ENCODE peak calls at places on chromosomes 4 and X, in eight cellular contexts. P, R, N, I, Q, A, E and M are unnamed samples.

GRCh38 chrX:30618160-30618765 is 35.0 kb upstream of the GK start:
- DNase-seq in P (no peak), Q (no peak), N (no peak), I (no peak), R (no peak), E (no peak), A (no peak), M (no peak)

GRCh38 chrX:9665113-9665512 is 100.5 kb downstream of the GPR143 start:
- DNase-seq in I (no peak), E (no peak), A (no peak), P (no peak), Q (no peak), N (no peak), R (no peak), M (no peak)

GRCh38 chr4:114980932-114981693 is 132.3 kb downstream of the NDST4 start:
- DNase-seq in A (no peak), P (no peak), I (no peak), R (no peak), Q (no peak), E (no peak), N (no peak), M (no peak)

GRCh38 chr4:147916351-147916750 is 184.5 kb downstream of the ARHGAP10 start:
- DNase-seq in Q (no peak), I (no peak), R (no peak), P (no peak), N (no peak), E (no peak), A (no peak), M (no peak)

GRCh38 chr4:123043793-123044425 is 121.5 kb upstream of the NUDT6 start:
- DNase-seq in A (no peak), E (no peak), Q (no peak), I (no peak), R (no peak), P (no peak), N (no peak), M (no peak)

GRCh38 chr4:98387345-98388017 is 126.3 kb downstream of the RAP1GDS1 start:
- DNase-seq in I (no peak), Q (no peak), A (no peak), P (no peak), E (no peak), N (no peak), R (no peak), M (no peak)

GRCh38 chrX:16087081-16087480 is 36.3 kb upstream of the GRPR start:
- DNase-seq in A (no peak), E (no peak), N (no peak), P (no peak), Q (no peak), I (no peak), R (no peak), M (peak)

GRCh38 chr4:113499166-113499565 is 262.4 kb downstream of the CAMK2D start:
- DNase-seq in E (no peak), Q (no peak), A (no peak), R (no peak), I (no peak), P (no peak), N (no peak), M (no peak)

GRCh38 chr4:109078724-109079123 is 223.7 kb downstream of the COL25A1 start:
- DNase-seq in N (no peak), P (no peak), E (peak), A (no peak), R (no peak), I (peak), Q (no peak), M (no peak)

GRCh38 chr4:10079951-10080873 is 36.4 kb downstream of the WDR1 start:
- DNase-seq in E (no peak), Q (no peak), P (no peak), I (no peak), N (no peak), A (peak), R (peak), M (peak)

GRCh38 chr4:109548655-109549054 is 11.4 kb upstream of the MCUB start:
- DNase-seq in N (peak), R (no peak), A (no peak), Q (no peak), P (no peak), E (no peak), I (peak), M (no peak)

GRCh38 chr4:95572304-95572991 is 23.7 kb upstream of the UNC5C start:
- DNase-seq in R (no peak), Q (no peak), P (no peak), I (no peak), A (peak), N (peak), E (peak), M (peak)

GRCh38 chr4:42560465-42560864 is 96.4 kb downstream of the ATP8A1 start:
- DNase-seq in E (no peak), Q (no peak), P (no peak), R (no peak), A (no peak), N (no peak), I (no peak), M (no peak)

GRCh38 chr4:71944956-71945355 is 86.8 kb upstream of the NPFFR2 start:
- DNase-seq in A (no peak), N (no peak), E (no peak), P (no peak), I (peak), R (no peak), Q (no peak), M (no peak)

GRCh38 chr4:152643153-152644035 is 36.4 kb downstream of the TMEM154 start:
- DNase-seq in N (no peak), R (no peak), I (no peak), Q (no peak), E (no peak), A (no peak), P (no peak), M (no peak)

GRCh38 chr4:108693211-108693610 is 42.8 kb downstream of the OSTC start:
- DNase-seq in N (no peak), E (no peak), A (no peak), P (no peak), I (no peak), Q (no peak), R (no peak), M (no peak)

GRCh38 chr4:166315721-166316467 is 442.9 kb downstream of the TLL1 start:
- DNase-seq in A (no peak), Q (no peak), R (no peak), N (no peak), P (no peak), E (no peak), I (no peak), M (no peak)

GRCh38 chr4:147311956-147312355 is 168.9 kb upstream of the EDNRA start:
- DNase-seq in N (no peak), R (no peak), Q (no peak), P (no peak), I (no peak), E (no peak), A (no peak), M (no peak)

GRCh38 chr4:111500871-111501270 is 644.4 kb upstream of the FAM241A start:
- DNase-seq in P (no peak), A (no peak), I (no peak), N (no peak), R (no peak), Q (no peak), E (no peak), M (no peak)

GRCh38 chrX:40006025-40007017 is 91.4 kb downstream of the BCOR start:
- DNase-seq in Q (no peak), P (peak), N (peak), E (no peak), A (peak), I (no peak), R (peak), M (peak)

GRCh38 chr4:4794421-4794820 is 65.0 kb upstream of the MSX1 start:
- DNase-seq in P (no peak), N (no peak), A (no peak), E (no peak), I (no peak), R (no peak), Q (no peak), M (no peak)

GRCh38 chr4:1792832-1793495 is at the start of gene FGFR3:
- DNase-seq in Q (peak), A (peak), N (peak), E (no peak), R (no peak), P (no peak), I (no peak), M (peak)

GRCh38 chrX:63652086-63652775 is 132.8 kb downstream of the ARHGEF9 start:
- DNase-seq in R (no peak), E (no peak), I (peak), Q (no peak), A (no peak), N (no peak), P (no peak), M (no peak)

GRCh38 chr4:74334636-74335035 is 26.4 kb downstream of the EPGN start:
- DNase-seq in N (no peak), E (no peak), I (no peak), P (no peak), A (no peak), Q (no peak), R (no peak), M (no peak)

GRCh38 chrX:67780694-67781109 is 236.9 kb downstream of the AR start:
- DNase-seq in N (peak), R (peak), E (peak), P (peak), A (peak), I (peak), Q (no peak), M (peak)

GRCh38 chrX:101348452-101349222 is at the start of gene TIMM8A:
- DNase-seq in Q (peak), E (peak), N (peak), R (peak), I (peak), A (peak), P (peak), M (peak)

GRCh38 chr4:57763070-57763469 is 652.9 kb upstream of the IGFBP7 start:
- DNase-seq in N (no peak), P (no peak), Q (no peak), A (no peak), R (no peak), I (no peak), E (no peak), M (no peak)

GRCh38 chr4:186092296-186092695 is 12.2 kb upstream of the FAM149A start:
- DNase-seq in N (no peak), P (no peak), I (no peak), A (no peak), R (no peak), Q (no peak), E (no peak), M (no peak)

GRCh38 chr4:28254003-28254402 is 1393.4 kb downstream of the STIM2 start:
- DNase-seq in I (no peak), A (no peak), E (no peak), Q (no peak), P (no peak), N (no peak), R (no peak), M (no peak)

GRCh38 chr4:52914051-52914605 is 52.0 kb downstream of the RASL11B start:
- DNase-seq in Q (no peak), I (peak), N (no peak), A (no peak), P (no peak), E (no peak), R (no peak), M (peak)

DNA sequence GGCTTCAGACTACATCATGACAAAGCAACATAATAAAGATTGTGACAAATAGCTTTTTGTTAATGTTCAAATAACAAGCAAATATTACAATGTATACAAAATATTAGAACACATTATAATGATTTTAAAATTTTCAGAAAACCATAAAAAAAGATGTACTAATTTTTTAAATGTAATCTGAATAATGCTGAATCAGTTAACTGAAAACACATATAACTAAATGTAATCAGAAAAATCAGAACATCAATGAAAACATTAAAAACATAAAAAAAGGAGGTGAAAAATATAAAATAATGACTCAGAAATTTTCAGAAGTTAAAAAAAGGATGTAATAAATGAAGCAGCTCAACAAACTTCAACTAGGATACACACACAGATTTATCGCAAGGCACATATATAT is 53.5 kb downstream of the ZNF721 start:
- DNase-seq in A (no peak), R (no peak), P (no peak), Q (no peak), I (no peak), E (no peak), N (no peak), M (no peak)
- H3K4me3 ChIP-seq in A (no peak), R (no peak), P (no peak), Q (no peak), I (no peak), E (no peak), N (no peak), M (no peak)

DNA sequence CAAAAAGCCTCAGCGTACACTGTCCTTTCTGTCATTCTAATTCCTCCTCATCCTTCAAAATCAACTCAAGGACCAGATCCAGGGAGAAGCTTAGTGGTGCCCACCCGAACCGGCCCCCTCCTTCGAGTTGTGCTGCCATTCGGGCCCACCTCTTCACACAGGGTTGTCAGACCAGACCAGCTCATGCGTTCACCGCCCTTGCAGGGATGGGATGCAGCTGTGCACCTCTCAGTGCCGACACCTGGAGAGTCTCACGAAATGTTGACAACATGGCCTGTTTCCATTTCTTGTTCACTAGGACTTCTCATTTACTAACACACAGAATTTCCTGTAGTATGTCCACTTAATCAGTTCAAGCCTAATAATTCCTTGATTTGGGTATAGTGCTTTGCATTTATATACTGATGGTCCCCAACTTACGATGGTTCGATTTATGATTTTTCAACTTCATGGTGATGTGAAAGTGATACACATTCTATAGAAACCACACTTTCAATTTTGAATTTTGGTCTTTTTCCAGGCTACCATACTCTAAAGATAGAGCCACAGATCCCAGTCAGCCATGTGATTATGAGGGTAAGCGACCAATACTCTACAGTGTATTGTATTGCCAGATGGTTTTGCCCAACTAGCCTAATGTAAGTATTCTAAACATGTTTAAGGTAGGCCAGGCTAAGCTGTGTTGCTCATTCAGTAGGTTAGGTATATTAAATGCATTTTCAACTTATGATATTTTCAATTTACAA is 23.3 kb downstream of the PKD2 start:
- DNase-seq in Q (no peak), P (no peak), A (no peak), R (no peak), E (no peak), N (no peak), I (no peak), M (no peak)
- TF ChIP-seq POLR2A in Q (no peak), P (no peak), A (no peak), R (no peak), E (no peak), N (no peak), I (no peak), M (no peak)

GRCh38 chrX:109839694-109840358 is 106.8 kb upstream of the ACSL4 start:
- DNase-seq in N (peak), R (no peak), Q (peak), A (no peak), P (peak), E (no peak), I (no peak), M (no peak)
- TF ChIP-seq CTCF in N (peak), R (no peak), Q (no peak), A (no peak), P (no peak), E (no peak), I (no peak), M (no peak)

DNA sequence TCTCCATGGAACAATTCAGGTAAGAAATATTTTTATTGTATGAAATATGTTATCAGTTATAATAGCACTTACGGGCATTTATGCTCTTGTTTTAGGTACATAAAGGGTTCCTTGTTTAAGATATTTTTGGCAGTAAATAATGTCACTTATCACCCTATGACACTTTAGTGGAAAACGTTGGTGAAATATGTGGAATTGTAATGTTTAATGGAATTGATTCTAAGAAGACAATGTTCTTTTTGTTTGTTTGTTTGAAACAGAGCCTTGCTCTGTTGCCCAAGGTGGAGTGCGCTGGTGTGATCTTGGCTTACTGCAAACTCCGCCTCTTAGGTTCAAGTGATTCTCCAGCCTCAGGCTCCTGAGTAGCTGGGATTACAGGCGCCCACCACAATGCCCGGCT is 17.4 kb downstream of the NPNT start:
- DNase-seq in A (no peak), R (no peak), P (no peak), Q (no peak), N (no peak), I (no peak), E (no peak), M (no peak)
- H3K4me3 ChIP-seq in A (no peak), R (no peak), P (no peak), Q (no peak), N (no peak), I (no peak), E (no peak), M (no peak)